ENCODE peak calls at places on chromosomes 3 and 15, in six cellular contexts. One of them, this sample, is unnamed.

GRCh38 chr3:171328419-171329082 is 131.7 kb downstream of the TNIK start:
- DNase-seq in KG1: no peak
- DNase-seq in nephron progenitor cell: no peak
- DNase-seq in stimulated activated CD4-positive, alpha-beta T cell treated with anti-CD3 and anti-CD28 coated beads, Interleukin-4, amount 100 ng/mL, for 48 hours: no peak
- DNase-seq in stimulated activated CD8-positive, alpha-beta memory T cell treated with anti-CD3 and anti-CD28 coated beads, Interleukin-15, amount 100 ng/mL, for 48 hours: peak; percentile 16
- DNase-seq in activated naive CD8-positive, alpha-beta T cell treated with anti-CD3 and anti-CD28 coated beads, Interleukin-2, amount 50 U/mL, for 24 hours: peak; percentile 34
- DNase-seq in this sample: peak; percentile 24

GRCh38 chr3:88059380-88060160 is 515 bp downstream of the ZNF654 start:
- DNase-seq in nephron progenitor cell: peak; percentile 18
- DNase-seq in activated naive CD8-positive, alpha-beta T cell treated with anti-CD3 and anti-CD28 coated beads, Interleukin-2, amount 50 U/mL, for 24 hours: no peak
- DNase-seq in KG1: no peak
- DNase-seq in stimulated activated CD4-positive, alpha-beta T cell treated with anti-CD3 and anti-CD28 coated beads, Interleukin-4, amount 100 ng/mL, for 48 hours: no peak
- DNase-seq in stimulated activated CD8-positive, alpha-beta memory T cell treated with anti-CD3 and anti-CD28 coated beads, Interleukin-15, amount 100 ng/mL, for 48 hours: no peak
- DNase-seq in this sample: no peak

GRCh38 chr3:106635271-106635670 is 742.0 kb upstream of the CCDC54 start:
- DNase-seq in stimulated activated CD4-positive, alpha-beta T cell treated with anti-CD3 and anti-CD28 coated beads, Interleukin-4, amount 100 ng/mL, for 48 hours: no peak
- DNase-seq in nephron progenitor cell: no peak
- DNase-seq in KG1: no peak
- DNase-seq in stimulated activated CD8-positive, alpha-beta memory T cell treated with anti-CD3 and anti-CD28 coated beads, Interleukin-15, amount 100 ng/mL, for 48 hours: no peak
- DNase-seq in activated naive CD8-positive, alpha-beta T cell treated with anti-CD3 and anti-CD28 coated beads, Interleukin-2, amount 50 U/mL, for 24 hours: no peak
- DNase-seq in this sample: peak; percentile 90

GRCh38 chr3:120460862-120461261 is 10.1 kb upstream of the FSTL1 start:
- DNase-seq in stimulated activated CD8-positive, alpha-beta memory T cell treated with anti-CD3 and anti-CD28 coated beads, Interleukin-15, amount 100 ng/mL, for 48 hours: no peak
- DNase-seq in KG1: no peak
- DNase-seq in nephron progenitor cell: no peak
- DNase-seq in stimulated activated CD4-positive, alpha-beta T cell treated with anti-CD3 and anti-CD28 coated beads, Interleukin-4, amount 100 ng/mL, for 48 hours: no peak
- DNase-seq in activated naive CD8-positive, alpha-beta T cell treated with anti-CD3 and anti-CD28 coated beads, Interleukin-2, amount 50 U/mL, for 24 hours: no peak
- DNase-seq in this sample: no peak

GRCh38 chr3:187169231-187169960 is 27.9 kb upstream of the RTP1 start:
- DNase-seq in stimulated activated CD4-positive, alpha-beta T cell treated with anti-CD3 and anti-CD28 coated beads, Interleukin-4, amount 100 ng/mL, for 48 hours: no peak
- DNase-seq in KG1: no peak
- DNase-seq in nephron progenitor cell: no peak
- DNase-seq in stimulated activated CD8-positive, alpha-beta memory T cell treated with anti-CD3 and anti-CD28 coated beads, Interleukin-15, amount 100 ng/mL, for 48 hours: no peak
- DNase-seq in activated naive CD8-positive, alpha-beta T cell treated with anti-CD3 and anti-CD28 coated beads, Interleukin-2, amount 50 U/mL, for 24 hours: no peak
- DNase-seq in this sample: peak; percentile 60

GRCh38 chr3:5013021-5013906 is 34.0 kb downstream of the BHLHE40 start:
- DNase-seq in KG1: no peak
- DNase-seq in activated naive CD8-positive, alpha-beta T cell treated with anti-CD3 and anti-CD28 coated beads, Interleukin-2, amount 50 U/mL, for 24 hours: peak; percentile 41
- DNase-seq in stimulated activated CD8-positive, alpha-beta memory T cell treated with anti-CD3 and anti-CD28 coated beads, Interleukin-15, amount 100 ng/mL, for 48 hours: peak; percentile 34
- DNase-seq in stimulated activated CD4-positive, alpha-beta T cell treated with anti-CD3 and anti-CD28 coated beads, Interleukin-4, amount 100 ng/mL, for 48 hours: no peak
- DNase-seq in nephron progenitor cell: no peak
- DNase-seq in this sample: peak; percentile 49

GRCh38 chr3:160450846-160451245 is 1.3 kb upstream of the TRIM59 start:
- DNase-seq in stimulated activated CD8-positive, alpha-beta memory T cell treated with anti-CD3 and anti-CD28 coated beads, Interleukin-15, amount 100 ng/mL, for 48 hours: no peak
- DNase-seq in activated naive CD8-positive, alpha-beta T cell treated with anti-CD3 and anti-CD28 coated beads, Interleukin-2, amount 50 U/mL, for 24 hours: no peak
- DNase-seq in stimulated activated CD4-positive, alpha-beta T cell treated with anti-CD3 and anti-CD28 coated beads, Interleukin-4, amount 100 ng/mL, for 48 hours: no peak
- DNase-seq in nephron progenitor cell: no peak
- DNase-seq in KG1: no peak
- DNase-seq in this sample: peak; percentile 97

GRCh38 chr3:15476378-15476777 is 45.1 kb downstream of the COLQ start:
- DNase-seq in activated naive CD8-positive, alpha-beta T cell treated with anti-CD3 and anti-CD28 coated beads, Interleukin-2, amount 50 U/mL, for 24 hours: no peak
- DNase-seq in KG1: no peak
- DNase-seq in stimulated activated CD8-positive, alpha-beta memory T cell treated with anti-CD3 and anti-CD28 coated beads, Interleukin-15, amount 100 ng/mL, for 48 hours: no peak
- DNase-seq in stimulated activated CD4-positive, alpha-beta T cell treated with anti-CD3 and anti-CD28 coated beads, Interleukin-4, amount 100 ng/mL, for 48 hours: no peak
- DNase-seq in nephron progenitor cell: no peak
- DNase-seq in this sample: no peak

GRCh38 chr15:68646156-68646555 is 67.4 kb downstream of the CORO2B start:
- DNase-seq in nephron progenitor cell: peak; percentile 40
- DNase-seq in stimulated activated CD4-positive, alpha-beta T cell treated with anti-CD3 and anti-CD28 coated beads, Interleukin-4, amount 100 ng/mL, for 48 hours: no peak
- DNase-seq in activated naive CD8-positive, alpha-beta T cell treated with anti-CD3 and anti-CD28 coated beads, Interleukin-2, amount 50 U/mL, for 24 hours: no peak
- DNase-seq in KG1: no peak
- DNase-seq in stimulated activated CD8-positive, alpha-beta memory T cell treated with anti-CD3 and anti-CD28 coated beads, Interleukin-15, amount 100 ng/mL, for 48 hours: no peak
- DNase-seq in this sample: no peak

GRCh38 chr15:67839358-67839928 is 402 bp downstream of the RNU6-1 start:
- DNase-seq in activated naive CD8-positive, alpha-beta T cell treated with anti-CD3 and anti-CD28 coated beads, Interleukin-2, amount 50 U/mL, for 24 hours: no peak
- DNase-seq in KG1: peak; percentile 81
- DNase-seq in nephron progenitor cell: no peak
- DNase-seq in stimulated activated CD8-positive, alpha-beta memory T cell treated with anti-CD3 and anti-CD28 coated beads, Interleukin-15, amount 100 ng/mL, for 48 hours: no peak
- DNase-seq in stimulated activated CD4-positive, alpha-beta T cell treated with anti-CD3 and anti-CD28 coated beads, Interleukin-4, amount 100 ng/mL, for 48 hours: no peak
- DNase-seq in this sample: peak; percentile 64